ENCODE peak calls at places on chromosomes 12 and 14, in four cellular contexts. C, Q, B and W are unnamed samples.

GRCh38 chr14:35197015-35197414 is 74.7 kb downstream of the PRORP start:
- DNase-seq in C (no peak), B (peak; percentile 71), Q (no peak), W (no peak)

GRCh38 chr12:106282457-106283097 is 20.0 kb upstream of the TCP11L2 start:
- DNase-seq in C (no peak), Q (no peak), B (peak; percentile 40), W (peak; percentile 14)

GRCh38 chr12:27840229-27840999 is 60.4 kb upstream of the MANSC4 start:
- DNase-seq in Q (no peak), C (no peak), B (no peak), W (no peak)

GRCh38 chr12:105911966-105912365 is 226.8 kb downstream of the NUAK1 start:
- DNase-seq in C (no peak), B (no peak), Q (no peak), W (no peak)

GRCh38 chr12:50788562-50788961 is 24.7 kb downstream of the ATF1 start:
- DNase-seq in B (peak; percentile 69), C (no peak), Q (no peak), W (no peak)

GRCh38 chr12:3168775-3169221 is 91.6 kb downstream of the TSPAN9 start:
- DNase-seq in B (peak; percentile 98), C (no peak), Q (no peak), W (no peak)

GRCh38 chr14:72553161-72553560 is 340.7 kb downstream of the DPF3 start:
- DNase-seq in C (no peak), B (no peak), Q (no peak), W (no peak)

GRCh38 chr12:132954471-132955048 is 1.5 kb downstream of the ZNF605 start:
- DNase-seq in B (no peak), Q (no peak), C (no peak), W (no peak)

GRCh38 chr14:34049769-34050168 is 98.9 kb upstream of the EGLN3 start:
- DNase-seq in C (no peak), Q (no peak), B (no peak), W (peak; percentile 32)

DNA sequence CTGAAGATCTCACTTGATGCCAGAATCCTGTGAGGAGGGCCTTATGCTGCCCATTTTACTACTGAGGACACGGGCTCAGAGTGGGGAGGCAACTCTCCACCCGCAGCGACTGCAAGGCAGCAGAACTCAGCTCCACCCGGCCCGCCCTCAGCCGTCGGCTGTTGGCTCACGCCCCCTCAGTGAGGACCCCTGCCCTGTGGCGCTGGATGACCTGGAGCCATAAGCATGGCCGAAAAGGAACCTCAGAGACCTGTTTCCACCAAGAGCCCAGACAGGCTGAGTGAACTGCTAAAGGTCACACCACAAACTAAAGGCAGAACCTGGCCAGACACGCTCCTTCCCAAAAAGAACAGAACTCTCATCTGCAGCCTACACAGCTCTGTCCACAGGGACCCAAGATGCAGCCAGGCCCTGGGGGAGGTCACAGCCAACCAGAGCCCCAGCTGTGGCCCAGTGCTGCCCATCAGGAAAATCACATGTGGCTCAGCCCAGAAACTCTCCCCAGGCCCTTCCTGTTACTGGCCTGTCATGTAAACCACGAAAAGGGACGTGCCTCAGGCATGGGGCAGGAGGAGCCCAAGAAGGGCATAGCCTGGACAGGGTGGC is 32.8 kb downstream of the CCNK start:
- DNase-seq in Q (no peak), C (no peak), B (no peak), W (no peak)
- H3K4me3 ChIP-seq in Q (no peak overlapping the region), C (no peak overlapping the region), B (no peak overlapping the region), W (no peak overlapping the region)

GRCh38 chr14:93969082-93969828 is 7.1 kb downstream of the ASB2 start:
- DNase-seq in C (no peak), Q (peak; percentile 60), B (no peak), W (no peak)

GRCh38 chr14:93972618-93973205 is 3.7 kb downstream of the ASB2 start:
- DNase-seq in Q (no peak), C (no peak), B (no peak), W (no peak)

GRCh38 chr14:93971635-93972027 is 4.7 kb downstream of the ASB2 start:
- DNase-seq in Q (no peak), B (no peak), C (no peak), W (no peak)

GRCh38 chr14:93970589-93970966 is 5.8 kb downstream of the ASB2 start:
- DNase-seq in B (no peak), Q (no peak), C (peak; percentile 60), W (no peak)

GRCh38 chr14:93970967-93971634 is 5.3 kb downstream of the ASB2 start:
- DNase-seq in Q (no peak), B (no peak), C (peak; percentile 19), W (no peak)
- H3K4me3 ChIP-seq in Q (peak overlapping the region; percentile 26), B (no peak overlapping the region), C (peak overlapping the region; percentile 75), W (no peak overlapping the region)

GRCh38 chr12:109951751-109952150 is 44.4 kb downstream of the GIT2 start:
- DNase-seq in B (peak; percentile 79), Q (no peak), C (no peak), W (no peak)
- H3K4me3 ChIP-seq in B (no peak overlapping the region), Q (no peak overlapping the region), C (no peak overlapping the region), W (no peak overlapping the region)

DNA sequence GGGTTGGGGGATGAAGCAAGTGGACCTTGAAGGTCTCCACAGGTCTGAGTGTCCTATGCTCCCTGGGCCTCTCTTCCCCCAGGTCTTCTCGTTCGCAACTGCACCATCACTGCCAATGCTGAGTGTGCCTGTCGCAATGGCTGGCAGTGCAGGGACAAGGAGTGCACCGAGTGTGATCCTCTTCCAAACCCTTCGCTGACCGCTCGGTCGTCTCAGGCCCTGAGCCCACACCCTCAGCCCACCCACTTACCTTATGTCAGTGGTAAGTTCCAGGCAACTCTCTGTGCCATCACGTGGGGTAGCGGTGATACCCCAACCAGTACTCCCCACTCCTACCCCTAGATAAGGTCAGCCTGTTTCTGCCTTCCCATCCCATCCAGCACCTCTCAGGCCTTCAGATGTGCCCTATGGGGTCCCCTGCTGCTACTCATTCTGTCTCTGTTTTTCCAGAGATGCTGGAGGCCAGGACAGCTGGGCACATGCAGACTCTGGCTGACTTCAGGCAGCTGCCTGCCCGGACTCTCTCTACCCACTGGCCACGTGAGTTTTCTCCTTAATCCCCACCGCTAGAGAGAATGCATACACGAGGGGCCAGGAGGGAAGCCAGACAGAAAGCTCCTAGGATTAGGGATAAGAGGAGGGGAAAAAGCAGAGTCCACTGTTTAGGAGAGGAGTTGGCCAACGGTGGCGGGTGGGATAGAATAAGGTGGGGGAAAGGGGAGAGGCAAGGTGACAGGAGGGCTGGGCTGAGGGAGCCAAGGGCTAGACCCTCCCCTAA is 1.6 kb upstream of the TAPBPL start:
- DNase-seq in C (no peak), Q (no peak), B (no peak), W (no peak)
- H3K4me3 ChIP-seq in C (peak overlapping the region; percentile 96), Q (peak overlapping the region; percentile 73), B (peak overlapping the region; percentile 70), W (peak overlapping the region; percentile 93)

DNA sequence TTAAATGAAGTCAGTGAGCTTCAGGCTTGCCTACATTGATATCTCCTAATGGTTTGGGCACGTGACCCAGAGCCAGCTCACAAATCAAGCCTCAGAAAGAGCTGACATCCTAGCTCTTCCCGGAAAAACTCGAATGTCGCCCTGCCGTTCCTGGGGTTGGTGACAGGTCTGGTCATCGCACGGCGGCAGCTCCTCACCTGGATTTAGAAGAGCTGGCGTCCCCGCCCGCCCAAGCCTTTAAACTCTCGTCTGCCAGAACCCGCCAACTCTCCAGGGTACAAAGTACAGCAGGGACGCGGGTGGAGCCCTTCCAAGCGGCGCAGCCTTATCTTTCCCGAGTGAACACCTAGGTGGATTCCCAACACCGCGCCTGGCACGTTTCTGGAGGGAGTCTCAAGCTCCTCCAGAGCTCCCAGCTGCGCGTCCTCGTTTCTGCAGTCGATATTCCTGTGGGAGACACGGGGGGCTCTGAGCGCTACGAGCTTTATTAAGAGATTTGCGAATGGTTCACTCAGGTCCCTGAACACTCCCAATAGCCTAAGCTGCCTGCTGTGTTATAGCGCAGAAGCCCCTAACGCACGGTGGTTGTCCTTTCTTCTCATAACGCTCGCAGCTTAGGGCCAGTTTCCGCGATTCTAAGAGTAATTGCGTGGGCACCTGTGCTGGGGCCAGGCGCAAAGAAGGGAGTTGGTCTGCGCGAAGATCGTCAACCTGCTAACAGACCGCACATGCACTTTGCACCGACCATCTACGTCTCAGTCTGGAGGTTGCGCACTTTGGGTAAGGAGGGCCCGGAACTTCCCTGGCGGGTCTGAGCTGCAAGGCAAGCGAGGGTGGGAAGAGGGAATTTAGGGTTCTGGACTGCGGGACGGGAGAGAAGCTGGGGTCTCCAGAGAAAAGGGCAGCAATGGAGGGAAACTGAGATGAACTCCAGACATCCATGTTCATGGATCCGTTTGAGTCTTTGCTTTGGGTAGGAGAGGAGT is at the start of gene SSTR1:
- DNase-seq in C (no peak), Q (no peak), B (no peak), W (no peak)
- H3K4me3 ChIP-seq in C (peak within 1 kb of the TSS; percentile 6), Q (peak within 1 kb of the TSS; percentile 47), B (peak within 1 kb of the TSS; percentile 9), W (no peak within 1 kb of the TSS)

GRCh38 chr14:70097576-70098256 is 91.0 kb downstream of the SLC8A3 start:
- DNase-seq in B (no peak), C (no peak), Q (no peak), W (no peak)

GRCh38 chr14:70100071-70100470 is 88.7 kb downstream of the SLC8A3 start:
- DNase-seq in C (no peak), B (no peak), Q (no peak), W (no peak)

GRCh38 chr14:70096866-70097265 is 91.9 kb downstream of the SLC8A3 start:
- DNase-seq in C (no peak), B (peak; percentile 22), Q (no peak), W (no peak)

GRCh38 chr14:70094631-70095030 is 94.1 kb downstream of the SLC8A3 start:
- DNase-seq in C (no peak), Q (no peak), B (no peak), W (no peak)

GRCh38 chr14:70098257-70098809 is 90.4 kb downstream of the SLC8A3 start:
- DNase-seq in Q (no peak), C (no peak), B (no peak), W (no peak)
- H3K4me3 ChIP-seq in Q (no peak overlapping the region), C (no peak overlapping the region), B (no peak overlapping the region), W (no peak overlapping the region)

GRCh38 chr14:69318901-69319475 is 59.0 kb downstream of the GALNT16 start:
- DNase-seq in C (no peak), Q (no peak), B (no peak), W (no peak)

GRCh38 chr14:69316449-69317391 is 56.8 kb downstream of the GALNT16 start:
- DNase-seq in C (no peak), B (peak; percentile 93), Q (peak; percentile 78), W (no peak)

GRCh38 chr14:69317392-69317755 is 57.4 kb downstream of the GALNT16 start:
- DNase-seq in B (no peak), Q (no peak), C (no peak), W (no peak)

GRCh38 chr14:69317780-69318179 is 57.8 kb downstream of the GALNT16 start:
- DNase-seq in B (no peak), C (no peak), Q (peak; percentile 54), W (no peak)

GRCh38 chr14:69318241-69318640 is 58.3 kb downstream of the GALNT16 start:
- DNase-seq in B (no peak), Q (no peak), C (no peak), W (no peak)
- H3K4me3 ChIP-seq in B (no peak overlapping the region), Q (no peak overlapping the region), C (no peak overlapping the region), W (no peak overlapping the region)

GRCh38 chr14:65204056-65204455 is 101.7 kb upstream of the MAX start:
- DNase-seq in Q (no peak), B (no peak), C (no peak), W (no peak)
- H3K4me3 ChIP-seq in Q (no peak overlapping the region), B (no peak overlapping the region), C (no peak overlapping the region), W (no peak overlapping the region)

DNA sequence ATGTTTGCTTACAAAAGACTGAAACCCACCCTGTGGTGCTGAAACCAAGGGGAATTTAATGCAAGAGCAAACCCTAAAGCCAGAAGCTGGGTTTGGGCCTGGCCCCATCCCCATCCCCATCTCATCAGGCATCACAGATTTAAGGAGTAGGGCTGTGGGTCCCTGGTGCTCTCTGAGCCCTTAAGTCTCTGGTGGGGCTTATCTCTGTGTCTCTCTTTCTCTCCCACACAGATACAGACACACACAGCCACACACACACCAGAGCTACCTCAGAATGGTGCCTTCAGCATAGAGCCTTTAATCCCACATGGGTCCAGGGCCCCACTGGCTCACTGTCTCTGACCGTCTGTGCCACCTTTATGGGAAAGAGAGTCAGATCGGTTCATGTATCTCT is 237.0 kb downstream of the SLC41A2 start:
- DNase-seq in C (no peak), B (no peak), Q (no peak), W (no peak)
- H3K4me3 ChIP-seq in C (peak overlapping the region; percentile 65), B (no peak overlapping the region), Q (no peak overlapping the region), W (peak overlapping the region; percentile 35)